ENCODE peak calls at places on chromosomes 1 and 21, in four cellular contexts. J is activated CD8-positive, alpha-beta memory T cell treated with anti-CD3 and anti-CD28 coated beads, Interleukin-2, amount 50 U/mL, for 48 hours; T is neuronal stem cell; Q is NCI-H1092 treated with DMSO at 0.1 percent for 48 hours. D is an unnamed sample.

GRCh38 chr21:35232545-35233176 is 183.6 kb upstream of the RUNX1 start:
- DNase-seq in Q (no peak), T (no peak), J (no peak), D (no peak)

GRCh38 chr1:40372658-40373322 is 737 bp upstream of the SMAP2 start:
- DNase-seq in J (no peak), T (no peak), Q (no peak), D (peak; percentile 2)

GRCh38 chr1:85245456-85245855 is 14.0 kb downstream of the C1orf52 start:
- DNase-seq in J (no peak), Q (no peak), T (no peak), D (no peak)

GRCh38 chr1:58839871-58840835 is 56.3 kb upstream of the JUN start:
- DNase-seq in J (no peak), Q (no peak), T (no peak), D (no peak)

GRCh38 chr1:22018583-22019559 is 17.4 kb downstream of the CELA3A start:
- DNase-seq in J (peak; percentile 73), Q (peak; percentile 6), T (no peak), D (no peak)

GRCh38 chr1:55500601-55501000 is 285.4 kb upstream of the USP24 start:
- DNase-seq in Q (no peak), T (no peak), J (no peak), D (no peak)

GRCh38 chr1:51712590-51712989 is 95.7 kb downstream of the OSBPL9 start:
- DNase-seq in J (no peak), Q (no peak), T (no peak), D (no peak)

GRCh38 chr1:53527368-53527767 is 68.2 kb downstream of the DMRTB1 start:
- DNase-seq in Q (no peak), J (no peak), T (no peak), D (no peak)

GRCh38 chr1:44634790-44635189 is 39.5 kb downstream of the TMEM53 start:
- DNase-seq in Q (no peak), T (no peak), J (no peak), D (no peak)

GRCh38 chr21:34974162-34974981 is 74.7 kb downstream of the RUNX1 start:
- DNase-seq in T (no peak), Q (no peak), J (no peak), D (no peak)

GRCh38 chr1:157137051-157137772 is 983 bp downstream of the ETV3 start:
- DNase-seq in Q (no peak), T (no peak), J (no peak), D (no peak)

GRCh38 chr1:19651141-19651737 is 7.1 kb downstream of the NBL1 start:
- DNase-seq in Q (peak; percentile 60), T (no peak), J (peak; percentile 66), D (peak; percentile 54)

GRCh38 chr1:225437710-225438437 is 10.0 kb upstream of the LBR start:
- DNase-seq in T (no peak), J (no peak), Q (peak; percentile 34), D (no peak)

GRCh38 chr1:175481126-175482071 is 262.0 kb downstream of the TNR start:
- DNase-seq in T (no peak), Q (peak; percentile 63), J (no peak), D (no peak)

GRCh38 chr1:167209044-167209443 is 11.6 kb upstream of the POU2F1 start:
- DNase-seq in J (no peak), T (no peak), Q (no peak), D (no peak)

GRCh38 chr21:29084372-29084771 is 10.9 kb upstream of the CCT8 start:
- DNase-seq in T (no peak), J (no peak), Q (no peak), D (no peak)

GRCh38 chr1:89198500-89199072 is at the start of gene GBP4:
- DNase-seq in Q (no peak), J (peak; percentile 71), T (no peak), D (no peak)

GRCh38 chr1:220272841-220273090 is 513 bp upstream of the RAB3GAP2 start:
- DNase-seq in J (no peak), T (no peak), Q (no peak), D (no peak)

GRCh38 chr1:224340711-224341384 is 10.9 kb upstream of the NVL start:
- DNase-seq in T (no peak), J (peak; percentile 65), Q (peak; percentile 19), D (peak; percentile 27)

GRCh38 chr1:31571340-31572295 is 4.7 kb upstream of the TINAGL1 start:
- DNase-seq in T (no peak), J (peak; percentile 13), Q (no peak), D (no peak)

GRCh38 chr1:156663178-156663577 is 14.0 kb downstream of the NES start:
- DNase-seq in T (no peak), J (no peak), Q (no peak), D (no peak)

GRCh38 chr1:70836456-70836855 is 211.2 kb downstream of the PTGER3 start:
- DNase-seq in T (no peak), Q (no peak), J (no peak), D (no peak)

GRCh38 chr1:234691567-234691966 is 81.6 kb upstream of the IRF2BP2 start:
- DNase-seq in J (no peak), T (no peak), Q (no peak), D (no peak)

GRCh38 chr1:55143686-55144085 is 71.5 kb downstream of the USP24 start:
- DNase-seq in T (no peak), J (no peak), Q (peak; percentile 0), D (no peak)

GRCh38 chr1:5847013-5847654 is 145.1 kb downstream of the NPHP4 start:
- DNase-seq in T (peak; percentile 76), J (no peak), Q (no peak), D (peak; percentile 61)

GRCh38 chr1:61875198-61875597 is 132.9 kb downstream of the PATJ start:
- DNase-seq in Q (no peak), J (no peak), T (no peak), D (no peak)

GRCh38 chr1:202297291-202297690 is 44.4 kb downstream of the UBE2T start:
- DNase-seq in J (no peak), T (no peak), Q (no peak), D (no peak)

GRCh38 chr1:223827193-223827663 is 18.5 kb downstream of the TP53BP2 start:
- DNase-seq in Q (no peak), T (no peak), J (no peak), D (no peak)

GRCh38 chr1:230031131-230031530 is 35.9 kb upstream of the GALNT2 start:
- DNase-seq in T (no peak), J (no peak), Q (no peak), D (no peak)

GRCh38 chr1:206905295-206906164 is 8.3 kb downstream of the IL24 start:
- DNase-seq in T (no peak), J (peak; percentile 67), Q (no peak), D (no peak)

GRCh38 chr1:179143332-179143731 is 61.5 kb downstream of the TOR3A start:
- DNase-seq in J (no peak), Q (no peak), T (no peak), D (no peak)

D was measured in neural crest cell.